ENCODE peak calls at places on chromosome 21, in four cellular contexts. One of them, this sample, is unnamed.

GRCh38 chr21:42263591-42264131 is 44.7 kb downstream of the ABCG1 start:
- DNase-seq in iris pigment epithelial cell: no peak
- DNase-seq in choroid plexus epithelial cell: no peak
- DNase-seq in mammary epithelial cell: no peak
- DNase-seq in this sample: no peak

GRCh38 chr21:25412090-25412489 is 195.2 kb downstream of the MRPL39 start:
- DNase-seq in iris pigment epithelial cell: peak
- DNase-seq in choroid plexus epithelial cell: peak
- DNase-seq in mammary epithelial cell: no peak
- DNase-seq in this sample: peak

GRCh38 chr21:44375281-44375651 is 21.8 kb downstream of the TRPM2 start:
- DNase-seq in iris pigment epithelial cell: no peak
- DNase-seq in choroid plexus epithelial cell: no peak
- DNase-seq in mammary epithelial cell: no peak
- DNase-seq in this sample: no peak

GRCh38 chr21:42707207-42707830 is 53.9 kb downstream of the PDE9A start:
- DNase-seq in iris pigment epithelial cell: no peak
- DNase-seq in choroid plexus epithelial cell: no peak
- DNase-seq in mammary epithelial cell: no peak
- DNase-seq in this sample: no peak

GRCh38 chr21:43015906-43016540 is 41.7 kb downstream of the PKNOX1 start:
- DNase-seq in iris pigment epithelial cell: no peak
- DNase-seq in choroid plexus epithelial cell: no peak
- DNase-seq in mammary epithelial cell: no peak
- DNase-seq in this sample: no peak

GRCh38 chr21:16908087-16908486 is 604.8 kb upstream of the CXADR start:
- DNase-seq in iris pigment epithelial cell: peak
- DNase-seq in choroid plexus epithelial cell: no peak
- DNase-seq in mammary epithelial cell: peak
- DNase-seq in this sample: no peak

GRCh38 chr21:37198989-37199924 is 67.9 kb downstream of the VPS26C start:
- DNase-seq in iris pigment epithelial cell: peak
- DNase-seq in choroid plexus epithelial cell: peak
- DNase-seq in mammary epithelial cell: peak
- DNase-seq in this sample: peak

GRCh38 chr21:25607812-25608737 is 794 bp upstream of the MRPL39 start:
- DNase-seq in iris pigment epithelial cell: peak
- DNase-seq in choroid plexus epithelial cell: peak
- DNase-seq in mammary epithelial cell: peak
- DNase-seq in this sample: peak

GRCh38 chr21:15058718-15059316 is 6.0 kb downstream of the NRIP1 start:
- DNase-seq in iris pigment epithelial cell: peak
- DNase-seq in choroid plexus epithelial cell: peak
- DNase-seq in mammary epithelial cell: peak
- DNase-seq in this sample: peak

GRCh38 chr21:44391345-44392091 is 38.1 kb downstream of the TRPM2 start:
- DNase-seq in iris pigment epithelial cell: no peak
- DNase-seq in choroid plexus epithelial cell: no peak
- DNase-seq in mammary epithelial cell: no peak
- DNase-seq in this sample: no peak

GRCh38 chr21:39182484-39183271 is 573 bp downstream of the PSMG1 start:
- DNase-seq in iris pigment epithelial cell: no peak
- DNase-seq in choroid plexus epithelial cell: peak
- DNase-seq in mammary epithelial cell: no peak
- DNase-seq in this sample: no peak

GRCh38 chr21:34498623-34499022 is 13.4 kb downstream of the KCNE1 start:
- DNase-seq in iris pigment epithelial cell: peak
- DNase-seq in choroid plexus epithelial cell: peak
- DNase-seq in mammary epithelial cell: peak
- DNase-seq in this sample: peak

GRCh38 chr21:32338209-32338921 is 39.7 kb downstream of the MRAP start:
- DNase-seq in iris pigment epithelial cell: no peak
- DNase-seq in choroid plexus epithelial cell: no peak
- DNase-seq in mammary epithelial cell: no peak
- DNase-seq in this sample: no peak

GRCh38 chr21:46255166-46255565 is 26.6 kb upstream of the LSS start:
- DNase-seq in iris pigment epithelial cell: no peak
- DNase-seq in choroid plexus epithelial cell: no peak
- DNase-seq in mammary epithelial cell: no peak
- DNase-seq in this sample: no peak

GRCh38 chr21:17900990-17901385 is 81.8 kb upstream of the C21orf91 start:
- DNase-seq in iris pigment epithelial cell: no peak
- DNase-seq in choroid plexus epithelial cell: no peak
- DNase-seq in mammary epithelial cell: no peak
- DNase-seq in this sample: no peak

GRCh38 chr21:29534448-29534847 is 235.7 kb downstream of the BACH1 start:
- DNase-seq in iris pigment epithelial cell: no peak
- DNase-seq in choroid plexus epithelial cell: no peak
- DNase-seq in mammary epithelial cell: no peak
- DNase-seq in this sample: no peak

GRCh38 chr21:35170244-35170756 is 121.2 kb upstream of the RUNX1 start:
- DNase-seq in iris pigment epithelial cell: no peak
- DNase-seq in choroid plexus epithelial cell: no peak
- DNase-seq in mammary epithelial cell: no peak
- DNase-seq in this sample: no peak

GRCh38 chr21:45303111-45303615 is 15.5 kb upstream of the POFUT2 start:
- DNase-seq in iris pigment epithelial cell: no peak
- DNase-seq in choroid plexus epithelial cell: no peak
- DNase-seq in mammary epithelial cell: no peak
- DNase-seq in this sample: no peak

GRCh38 chr21:46037338-46038325 is 56.1 kb downstream of the COL6A1 start:
- DNase-seq in iris pigment epithelial cell: no peak
- DNase-seq in choroid plexus epithelial cell: no peak
- DNase-seq in mammary epithelial cell: no peak
- DNase-seq in this sample: no peak

GRCh38 chr21:45405271-45405818 is 380 bp downstream of the COL18A1 start:
- DNase-seq in iris pigment epithelial cell: peak
- DNase-seq in choroid plexus epithelial cell: peak
- DNase-seq in mammary epithelial cell: no peak
- DNase-seq in this sample: peak

GRCh38 chr21:33985117-33986050 is 69.8 kb upstream of the ATP5PO start:
- DNase-seq in iris pigment epithelial cell: no peak
- DNase-seq in choroid plexus epithelial cell: no peak
- DNase-seq in mammary epithelial cell: no peak
- DNase-seq in this sample: no peak